ENCODE peak calls at places on chromosome 16, in four cellular contexts. Q is H1, G is GM12878, V is SK-N-SH. U is an unnamed sample.

GRCh38 chr16:51326131-51326856 is 175.2 kb upstream of the SALL1 start:
- DNase-seq in Q (no peak), G (no peak), V (no peak), U (no peak)

GRCh38 chr16:85662036-85662812 is 26.5 kb downstream of the GINS2 start:
- DNase-seq in Q (no peak), G (no peak), V (no peak), U (no peak)

GRCh38 chr16:23020084-23020483 is 129.2 kb downstream of the USP31 start:
- DNase-seq in Q (no peak), G (no peak), V (no peak), U (no peak)

GRCh38 chr16:30085247-30085646 is 6.5 kb downstream of the TBX6 start:
- DNase-seq in Q (no peak), G (no peak), V (peak), U (no peak)

GRCh38 chr16:3065069-3065741 is at the start of gene IL32:
- DNase-seq in Q (no peak), G (no peak), V (no peak), U (peak)

GRCh38 chr16:3143598-3144330 is 8.9 kb downstream of the ZNF213 start:
- DNase-seq in Q (no peak), G (no peak), V (peak), U (no peak)

GRCh38 chr16:65414284-65414984 is 292.6 kb upstream of the CDH11 start:
- DNase-seq in Q (no peak), G (no peak), V (peak), U (no peak)

GRCh38 chr16:12178251-12178990 is 201.9 kb downstream of the SNX29 start:
- DNase-seq in Q (no peak), G (no peak), V (no peak), U (no peak)

GRCh38 chr16:342455-343213 is 9.9 kb downstream of the AXIN1 start:
- DNase-seq in Q (no peak), G (no peak), V (no peak), U (peak)

GRCh38 chr16:1052791-1053521 is 19.6 kb upstream of the SSTR5 start:
- DNase-seq in Q (no peak), G (no peak), V (no peak), U (no peak)

GRCh38 chr16:85004587-85005205 is 6.6 kb downstream of the ZDHHC7 start:
- DNase-seq in Q (no peak), G (no peak), V (no peak), U (no peak)

GRCh38 chr16:27223226-27223610 is 19.9 kb downstream of the KDM8 start:
- DNase-seq in Q (no peak), G (no peak), V (no peak), U (no peak)

GRCh38 chr16:27221576-27222498 is 18.5 kb downstream of the KDM8 start:
- DNase-seq in Q (no peak), G (no peak), V (no peak), U (no peak)

GRCh38 chr16:27223701-27224100 is 20.4 kb downstream of the KDM8 start:
- DNase-seq in Q (no peak), G (no peak), V (no peak), U (no peak)

GRCh38 chr16:27224271-27224737 is 21.0 kb downstream of the KDM8 start:
- DNase-seq in Q (no peak), G (no peak), V (no peak), U (no peak)

DNA sequence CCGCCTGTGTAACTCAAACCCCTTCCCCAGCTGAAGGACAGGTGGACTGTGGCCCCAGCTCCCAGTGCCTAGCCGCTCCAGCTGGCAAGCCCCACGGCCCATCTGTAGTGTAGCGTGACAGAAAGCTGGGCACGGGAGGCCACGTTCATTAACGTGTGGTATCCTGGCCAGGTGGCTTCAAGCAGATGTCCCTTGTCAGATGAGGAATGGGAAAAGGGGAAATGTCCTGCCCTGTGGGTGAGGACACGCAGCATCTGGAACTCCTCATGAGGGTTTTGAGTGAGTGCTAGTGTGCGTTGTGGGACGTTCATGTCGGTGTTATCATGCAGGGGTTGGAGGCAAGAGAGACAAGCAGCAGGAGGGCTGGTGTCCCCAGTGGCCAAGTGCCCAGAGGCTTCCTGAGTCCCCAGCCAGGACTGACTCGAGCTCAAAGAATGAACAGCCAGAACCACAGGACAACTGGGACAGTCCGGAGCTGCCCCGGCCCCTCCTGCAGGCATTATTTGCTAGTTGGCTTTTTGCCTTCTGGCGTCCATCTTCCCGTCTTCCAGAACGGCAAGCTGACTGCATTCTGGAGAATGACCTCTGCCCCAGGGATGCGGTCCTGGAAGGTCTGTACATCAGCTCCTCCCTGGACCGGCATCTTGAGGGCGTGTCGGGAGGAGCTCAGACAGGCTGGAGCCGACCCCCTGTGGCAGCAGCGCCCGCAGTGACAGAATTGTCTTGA is 19.3 kb downstream of the KDM8 start:
- DNase-seq in Q (no peak), G (no peak), V (peak), U (no peak)
- TF ChIP-seq POLR2AphosphoS5 in Q (no peak), G (no peak), V (no peak), U (no peak)

GRCh38 chr16:75032655-75033054 is 33.8 kb downstream of the ZNRF1 start:
- DNase-seq in Q (no peak), G (no peak), V (no peak), U (no peak)

GRCh38 chr16:75026892-75027391 is 28.1 kb downstream of the ZNRF1 start:
- DNase-seq in Q (no peak), G (no peak), V (no peak), U (no peak)

GRCh38 chr16:75027520-75028300 is 28.9 kb downstream of the ZNRF1 start:
- DNase-seq in Q (no peak), G (no peak), V (no peak), U (no peak)

GRCh38 chr16:75028544-75028943 is 29.7 kb downstream of the ZNRF1 start:
- DNase-seq in Q (no peak), G (no peak), V (no peak), U (no peak)

GRCh38 chr16:75029854-75030253 is 31.0 kb downstream of the ZNRF1 start:
- DNase-seq in Q (no peak), G (no peak), V (no peak), U (peak)
- TF ChIP-seq TCF12 in Q (no peak), G (no peak), V (peak), U (no peak)

DNA sequence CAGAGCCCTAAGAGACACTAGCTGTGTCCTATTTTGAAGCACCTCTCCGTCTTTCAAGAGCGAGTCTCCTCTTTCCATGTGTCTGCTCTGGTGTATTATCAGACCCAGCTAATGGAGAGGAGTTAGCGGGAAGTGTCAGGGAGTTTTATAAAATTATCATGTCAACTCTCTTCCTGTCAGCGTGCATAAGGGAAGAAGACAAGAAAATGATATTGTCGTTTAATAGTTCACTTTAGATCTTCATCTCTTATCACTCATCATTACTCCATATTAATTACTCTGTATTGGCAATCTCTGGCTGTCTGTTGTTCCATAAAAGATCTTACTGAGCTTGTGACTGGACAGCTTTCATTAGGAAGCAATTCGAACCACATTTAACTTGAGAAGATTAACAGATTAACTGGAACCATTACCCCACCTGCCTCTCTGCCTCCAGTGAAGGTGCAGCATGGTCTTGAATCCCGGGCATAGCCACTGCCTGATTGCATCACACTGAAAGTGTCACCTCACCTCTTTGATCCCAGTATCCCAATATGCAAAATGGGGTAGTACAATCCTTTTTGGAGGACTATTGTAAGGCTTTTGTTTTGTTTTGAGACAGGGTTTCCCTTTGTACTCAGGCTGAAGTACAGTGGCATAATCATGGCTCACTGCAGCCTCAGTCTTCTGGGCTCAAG is 121.1 kb downstream of the TMEM114 start:
- DNase-seq in Q (no peak), G (no peak), V (peak), U (no peak)
- TF ChIP-seq POLR2AphosphoS5 in Q (no peak), G (no peak), V (no peak), U (no peak)

GRCh38 chr16:81636298-81636960 is 142.7 kb upstream of the PLCG2 start:
- DNase-seq in Q (no peak), G (no peak), V (no peak), U (no peak)

GRCh38 chr16:81635336-81635947 is 143.6 kb upstream of the PLCG2 start:
- DNase-seq in Q (no peak), G (no peak), V (no peak), U (no peak)

GRCh38 chr16:81633680-81634379 is 145.3 kb upstream of the PLCG2 start:
- DNase-seq in Q (no peak), G (no peak), V (no peak), U (no peak)

GRCh38 chr16:81633147-81633619 is 145.9 kb upstream of the PLCG2 start:
- DNase-seq in Q (no peak), G (no peak), V (no peak), U (peak)

GRCh38 chr16:81634380-81635121 is 144.5 kb upstream of the PLCG2 start:
- DNase-seq in Q (no peak), G (no peak), V (no peak), U (no peak)
- TF ChIP-seq TCF12 in Q (no peak), G (no peak), V (no peak), U (no peak)

GRCh38 chr16:79069118-79069517 is 531.4 kb downstream of the MAF start:
- DNase-seq in Q (no peak), G (no peak), V (no peak), U (no peak)
- TF ChIP-seq POLR2AphosphoS5 in Q (no peak), G (no peak), V (no peak), U (no peak)

GRCh38 chr16:46949216-46949892 is 24.1 kb downstream of the DNAJA2 start:
- DNase-seq in Q (no peak), G (no peak), V (no peak), U (no peak)
- TF ChIP-seq TCF12 in Q (no peak), G (no peak), V (no peak), U (no peak)

DNA sequence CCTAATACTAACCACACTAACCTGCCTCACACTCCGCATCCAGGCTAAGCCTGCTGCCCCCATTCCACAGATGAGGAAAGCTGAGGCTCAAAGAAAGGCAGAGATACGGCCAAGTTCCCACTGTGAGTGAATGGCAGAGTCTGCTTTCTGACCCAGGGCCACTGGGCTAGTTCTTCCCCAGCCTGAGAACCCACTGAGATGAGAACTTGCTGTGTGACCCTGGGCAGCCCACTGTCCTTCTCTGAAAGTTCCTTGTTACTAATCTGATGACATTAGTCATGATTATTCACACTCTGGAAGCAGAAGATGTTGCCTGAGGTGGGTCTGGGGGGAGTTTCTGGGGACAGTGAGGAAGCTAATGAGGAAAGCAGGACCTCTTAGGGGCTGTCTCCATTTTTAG is 4.8 kb downstream of the IL21R start:
- DNase-seq in Q (no peak), G (no peak), V (no peak), U (no peak)
- TF ChIP-seq POLR2AphosphoS5 in Q (no peak), G (peak), V (no peak), U (no peak)

GRCh38 chr16:67674851-67675578 is 8.4 kb downstream of the C16orf86 start:
- DNase-seq in Q (no peak), G (no peak), V (no peak), U (no peak)
- TF ChIP-seq TCF12 in Q (no peak), G (no peak), V (no peak), U (no peak)

DNA sequence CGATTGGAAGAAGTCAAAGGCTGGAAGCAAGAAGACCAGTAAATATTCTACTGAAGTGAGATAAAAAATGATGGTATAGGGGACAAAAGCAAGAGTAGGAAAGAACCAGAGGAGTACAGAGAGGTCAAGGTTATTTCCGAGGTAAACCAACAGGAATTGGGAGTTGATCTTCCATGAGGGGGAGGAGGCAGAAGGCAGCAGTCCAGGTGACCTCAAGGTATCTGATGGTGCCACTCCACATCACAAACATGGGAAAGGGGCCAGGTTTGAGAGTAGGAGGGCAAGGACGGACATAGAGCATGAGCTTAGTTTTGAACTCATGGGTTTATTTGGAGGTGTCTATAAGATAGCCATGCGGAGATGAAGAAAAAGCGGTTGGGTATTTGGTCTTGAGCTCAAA is 79.4 kb upstream of the CDYL2 start:
- DNase-seq in Q (no peak), G (no peak), V (no peak), U (no peak)
- TF ChIP-seq POLR2AphosphoS5 in Q (no peak), G (no peak), V (no peak), U (no peak)